ENCODE peak calls at places on chromosomes 3 and 15, in five cellular contexts. Y is psoas muscle; Q is mammary epithelial cell; I is astrocyte; B is CD8-positive, alpha-beta memory T cell. D is an unnamed sample.

GRCh38 chr3:182999767-183000166 is 19.4 kb upstream of the DCUN1D1 start:
- DNase-seq in Y (no peak), Q (no peak), I (no peak), B (no peak), D (no peak)

GRCh38 chr15:50137330-50137761 is 18.3 kb upstream of the ATP8B4 start:
- DNase-seq in Y (no peak), Q (peak; percentile 95), I (peak; percentile 99), B (no peak), D (no peak)

GRCh38 chr15:29570931-29571727 is 251.1 kb downstream of the TJP1 start:
- DNase-seq in Y (no peak), Q (peak; percentile 27), I (peak; percentile 12), B (no peak), D (peak; percentile 3)

GRCh38 chr15:86115138-86115801 is 35.6 kb downstream of the AGBL1 start:
- DNase-seq in Y (no peak), Q (no peak), I (peak; percentile 5), B (no peak), D (no peak)

GRCh38 chr15:39543651-39544050 is 37.2 kb upstream of the THBS1 start:
- DNase-seq in Y (no peak), Q (no peak), I (no peak), B (no peak), D (no peak)

GRCh38 chr3:62558549-62559112 is 185.3 kb upstream of the FEZF2 start:
- DNase-seq in Y (no peak), Q (no peak), I (no peak), B (peak; percentile 2), D (peak; percentile 69)

GRCh38 chr3:178508443-178508825 is 27.8 kb upstream of the KCNMB2 start:
- DNase-seq in Y (no peak), Q (no peak), I (no peak), B (no peak), D (no peak)

GRCh38 chr3:13070622-13071021 is 2.6 kb downstream of the IQSEC1 start:
- DNase-seq in Y (no peak), Q (no peak), I (no peak), B (no peak), D (no peak)

GRCh38 chr3:134650431-134651346 is at the start of gene KY:
- DNase-seq in Y (peak; percentile 78), Q (peak; percentile 22), I (peak; percentile 31), B (no peak), D (peak; percentile 20)

GRCh38 chr3:152383136-152383606 is 114.4 kb downstream of the MBNL1 start:
- DNase-seq in Y (no peak), Q (no peak), I (no peak), B (no peak), D (no peak)

GRCh38 chr3:152388631-152389030 is 119.9 kb downstream of the MBNL1 start:
- DNase-seq in Y (no peak), Q (peak; percentile 77), I (no peak), B (no peak), D (no peak)

GRCh38 chr3:152386208-152386607 is 117.5 kb downstream of the MBNL1 start:
- DNase-seq in Y (no peak), Q (no peak), I (no peak), B (no peak), D (no peak)

GRCh38 chr3:152384412-152384811 is 115.7 kb downstream of the MBNL1 start:
- DNase-seq in Y (no peak), Q (no peak), I (no peak), B (no peak), D (no peak)

DNA sequence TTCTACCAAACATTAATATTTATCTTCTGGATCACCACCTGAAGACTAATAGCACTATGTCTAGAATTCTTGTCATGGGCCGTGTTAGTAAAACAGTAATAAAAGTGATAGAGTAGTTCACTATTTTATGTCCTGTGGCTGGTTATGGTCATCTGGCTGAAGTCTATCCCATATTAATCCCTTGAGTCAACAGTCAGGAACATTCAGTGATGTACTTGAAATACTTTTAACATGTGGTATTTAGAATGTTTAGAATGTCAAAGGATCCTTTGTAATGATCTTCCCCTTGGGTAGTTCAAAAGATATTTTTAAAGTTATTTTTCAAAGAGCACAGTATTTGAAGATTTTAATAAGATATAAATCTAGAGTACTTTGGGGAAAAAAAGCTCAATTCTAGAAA is 117.0 kb downstream of the MBNL1 start:
- DNase-seq in Y (no peak), Q (peak; percentile 41), I (peak; percentile 88), B (no peak), D (peak; percentile 95)
- H3K4me1 ChIP-seq in Y (peaks cover 73% of the 10 kb centered on the region), Q (peaks cover 34% of the 10 kb centered on the region), I (peaks cover 6% of the 10 kb centered on the region), B (peaks cover 78% of the 10 kb centered on the region), D (peaks cover 45% of the 10 kb centered on the region)

GRCh38 chr3:126696701-126697267 is 7.3 kb upstream of the CHCHD6 start:
- DNase-seq in Y (no peak), Q (no peak), I (no peak), B (no peak), D (no peak)
- H3K27me3 ChIP-seq in Y (no peaks in the 10 kb centered on the region), Q (no peaks in the 10 kb centered on the region), I (peaks cover 20% of the 10 kb centered on the region), B (no peaks in the 10 kb centered on the region), D (peaks cover 9% of the 10 kb centered on the region)

DNA sequence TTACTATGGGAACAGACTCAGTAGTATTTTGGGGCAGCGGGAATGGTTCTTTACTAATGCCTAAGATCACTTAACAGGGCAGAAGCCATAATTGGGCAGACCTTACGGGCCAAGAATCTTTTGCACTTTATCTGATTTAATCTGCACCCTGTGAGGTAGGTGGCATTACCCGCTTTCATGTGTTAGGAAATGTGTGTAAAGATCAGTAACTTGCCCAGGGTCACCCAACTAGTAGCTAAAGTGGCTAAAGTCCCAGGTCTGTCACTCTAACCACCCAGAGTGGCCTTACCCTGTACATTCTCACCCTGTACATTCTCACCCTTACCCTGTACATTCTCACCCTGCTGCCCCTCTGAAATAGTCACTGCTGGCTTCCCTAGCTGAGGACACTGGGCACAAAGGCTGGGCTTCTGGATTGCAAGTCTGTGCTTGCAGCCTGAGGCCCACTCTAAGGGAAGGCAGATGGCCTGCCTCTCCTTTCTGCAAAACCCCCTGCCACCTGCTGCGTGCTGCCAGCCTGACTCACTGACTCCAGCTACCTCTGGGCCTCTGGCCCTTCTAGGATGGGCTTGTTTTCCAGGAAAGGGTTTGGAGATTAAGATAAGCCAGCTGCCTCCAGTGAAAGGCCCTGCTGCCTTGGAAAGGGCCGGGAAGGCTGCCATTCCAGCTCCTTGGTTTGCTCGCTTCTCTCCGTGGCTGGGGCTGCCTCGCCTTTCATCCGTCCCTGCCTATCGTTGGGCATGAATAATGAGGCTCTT is 37.5 kb upstream of the MYZAP start:
- DNase-seq in Y (no peak), Q (no peak), I (peak; percentile 38), B (no peak), D (no peak)
- H3K4me1 ChIP-seq in Y (peaks cover 20% of the 10 kb centered on the region), Q (peaks cover 48% of the 10 kb centered on the region), I (peaks cover 33% of the 10 kb centered on the region), B (no peaks in the 10 kb centered on the region), D (peaks cover 14% of the 10 kb centered on the region)

GRCh38 chr15:91127236-91127914 is 27.3 kb downstream of the SV2B start:
- DNase-seq in Y (no peak), Q (no peak), I (no peak), B (no peak), D (no peak)

GRCh38 chr15:91128028-91128427 is 28.0 kb downstream of the SV2B start:
- DNase-seq in Y (no peak), Q (peak; percentile 16), I (no peak), B (no peak), D (no peak)

GRCh38 chr15:91125162-91125561 is 25.1 kb downstream of the SV2B start:
- DNase-seq in Y (no peak), Q (no peak), I (no peak), B (no peak), D (no peak)

GRCh38 chr15:91124155-91124554 is 24.1 kb downstream of the SV2B start:
- DNase-seq in Y (no peak), Q (no peak), I (no peak), B (no peak), D (no peak)

GRCh38 chr15:91126080-91126479 is 26.0 kb downstream of the SV2B start:
- DNase-seq in Y (no peak), Q (peak; percentile 33), I (no peak), B (no peak), D (no peak)
- H3K27me3 ChIP-seq in Y (no peaks in the 10 kb centered on the region), Q (peaks cover 13% of the 10 kb centered on the region), I (no peaks in the 10 kb centered on the region), B (peaks cover 15% of the 10 kb centered on the region), D (peaks cover 3% of the 10 kb centered on the region)

DNA sequence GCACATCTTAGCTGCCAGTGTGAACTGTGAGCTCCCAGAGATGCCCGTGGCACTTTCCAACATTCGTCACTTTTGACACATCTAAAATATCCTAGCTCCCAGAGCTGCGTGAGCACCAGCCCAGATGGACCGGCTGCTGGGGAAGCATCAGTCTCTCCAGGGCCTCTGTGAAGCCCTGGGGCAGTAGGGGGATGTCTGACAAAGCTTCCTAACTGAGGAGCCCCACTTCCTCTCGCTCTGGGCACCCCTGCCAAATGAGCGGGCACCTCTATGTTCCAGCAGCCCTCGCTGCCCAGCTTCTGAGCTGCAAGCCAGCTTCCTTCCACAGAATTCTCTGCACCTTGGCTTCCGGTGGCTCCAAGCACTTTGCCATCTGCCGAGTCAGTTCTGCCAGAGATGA is 91.1 kb downstream of the LIPC start:
- DNase-seq in Y (no peak), Q (no peak), I (no peak), B (no peak), D (no peak)
- H3K4me1 ChIP-seq in Y (peaks cover 8% of the 10 kb centered on the region), Q (peaks cover 22% of the 10 kb centered on the region), I (peaks cover 15% of the 10 kb centered on the region), B (peaks cover 8% of the 10 kb centered on the region), D (no peaks in the 10 kb centered on the region)

GRCh38 chr3:55484741-55485207 is 2.3 kb downstream of the WNT5A start:
- DNase-seq in Y (no peak), Q (no peak), I (no peak), B (no peak), D (no peak)
- H3K27me3 ChIP-seq in Y (no peaks in the 10 kb centered on the region), Q (no peaks in the 10 kb centered on the region), I (no peaks in the 10 kb centered on the region), B (peaks cover 4% of the 10 kb centered on the region), D (no peaks in the 10 kb centered on the region)

DNA sequence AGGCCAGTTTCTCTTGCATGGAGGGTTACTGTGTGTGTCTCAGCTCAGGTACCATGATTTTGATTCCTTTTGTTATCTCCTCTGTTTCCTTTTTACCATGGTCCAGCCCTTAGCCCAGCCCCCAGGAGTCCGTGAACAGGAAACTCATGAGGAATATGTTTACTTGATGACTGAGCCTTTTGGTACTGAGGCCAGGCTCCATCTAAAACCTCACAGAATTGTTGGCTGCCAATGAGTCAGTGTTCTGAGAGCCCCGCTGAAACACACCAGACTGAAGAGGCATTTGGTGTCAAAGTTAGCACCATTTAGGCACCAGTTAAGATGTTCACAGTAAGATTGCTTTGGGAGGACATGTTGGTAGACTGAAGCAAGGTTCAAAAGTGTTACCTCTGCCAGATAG is 80.9 kb downstream of the DGKG start:
- DNase-seq in Y (no peak), Q (peak; percentile 39), I (peak; percentile 86), B (no peak), D (no peak)
- H3K4me1 ChIP-seq in Y (no peaks in the 10 kb centered on the region), Q (no peaks in the 10 kb centered on the region), I (peaks cover 31% of the 10 kb centered on the region), B (no peaks in the 10 kb centered on the region), D (no peaks in the 10 kb centered on the region)

GRCh38 chr3:37605754-37606153 is 255.9 kb upstream of the CTDSPL start:
- DNase-seq in Y (no peak), Q (no peak), I (no peak), B (no peak), D (no peak)
- H3K27me3 ChIP-seq in Y (no peaks in the 10 kb centered on the region), Q (no peaks in the 10 kb centered on the region), I (no peaks in the 10 kb centered on the region), B (no peaks in the 10 kb centered on the region), D (no peaks in the 10 kb centered on the region)

GRCh38 chr15:75107905-75108838 is 84.8 kb downstream of the PPCDC start:
- DNase-seq in Y (no peak), Q (peak; percentile 94), I (peak; percentile 92), B (no peak), D (no peak)
- H3K4me1 ChIP-seq in Y (peaks cover 3% of the 10 kb centered on the region), Q (peaks cover 31% of the 10 kb centered on the region), I (peaks cover 35% of the 10 kb centered on the region), B (peaks cover 24% of the 10 kb centered on the region), D (no peaks in the 10 kb centered on the region)

D was measured in HAP-1.